ENCODE peak calls at places on chromosomes 7 and 10, in eight cellular contexts. M is HCT116; B is Calu3; V is A673; Z is tibial artery; D is SW480; N is right cardiac atrium; R is stimulated activated CD8-positive, alpha-beta memory T cell treated with anti-CD3 and anti-CD28 coated beads, Interleukin-15, amount 100 ng/mL, for 1 hour. E is an unnamed sample.

GRCh38 chr10:99562631-99563030 is 29.9 kb downstream of the NKX2-3 start:
- DNase-seq in V (no peak), R (no peak), M (no peak), N (no peak), B (no peak), Z (no peak), D (no peak), E (no peak)

GRCh38 chr7:41886906-41887311 is 184.0 kb upstream of the INHBA start:
- DNase-seq in N (peak), D (no peak), R (no peak), Z (peak), M (no peak), V (peak), B (no peak), E (peak)

GRCh38 chr7:155333346-155334234 is 35.9 kb downstream of the INSIG1 start:
- DNase-seq in N (no peak), R (no peak), D (no peak), B (no peak), V (no peak), Z (no peak), M (no peak), E (no peak)

GRCh38 chr10:43037440-43037839 is 39.4 kb upstream of the RET start:
- DNase-seq in N (no peak), B (no peak), M (no peak), V (no peak), D (no peak), Z (no peak), R (no peak), E (no peak)

GRCh38 chr7:108448777-108449576 is 7.3 kb downstream of the NRCAM start:
- DNase-seq in B (no peak), V (peak), R (no peak), N (no peak), D (no peak), M (no peak), Z (no peak), E (no peak)

GRCh38 chr10:89357096-89357495 is 20.8 kb upstream of the IFIT1B start:
- DNase-seq in M (no peak), D (no peak), N (no peak), R (no peak), B (no peak), Z (no peak), V (no peak), E (no peak)

GRCh38 chr10:21495686-21496284 is 29.7 kb downstream of the SKIDA1 start:
- DNase-seq in N (peak), B (peak), R (peak), V (peak), D (peak), M (peak), Z (peak), E (peak)

GRCh38 chr10:122113161-122113944 is 124.4 kb downstream of the TACC2 start:
- DNase-seq in N (peak), V (peak), R (no peak), M (peak), Z (peak), B (peak), D (peak), E (peak)

GRCh38 chr7:33669251-33669670 is 236.1 kb upstream of the BMPER start:
- DNase-seq in N (no peak), R (no peak), V (peak), D (peak), M (no peak), Z (no peak), B (no peak), E (no peak)

GRCh38 chr10:71008150-71008549 is 119.8 kb upstream of the PCBD1 start:
- DNase-seq in N (no peak), Z (no peak), R (no peak), D (no peak), B (no peak), M (no peak), V (no peak), E (no peak)

GRCh38 chr7:94223375-94224084 is 171.2 kb upstream of the COL1A2 start:
- DNase-seq in R (no peak), V (peak), D (peak), N (no peak), Z (no peak), B (peak), M (peak), E (peak)

GRCh38 chr7:22052221-22052639 is 106.5 kb upstream of the CDCA7L start:
- DNase-seq in M (no peak), N (no peak), V (peak), R (no peak), B (no peak), D (no peak), Z (no peak), E (peak)

E was measured in fibroblast of mammary gland.